ENCODE peak calls at places on chromosomes 2 and 18, in six cellular contexts. U is RWPE1, D is HFF-Myc, T is testis, S is IMR-90, N is fibroblast of lung. P is an unnamed sample.

GRCh38 chr18:23838233-23838632 is 149.0 kb downstream of the LAMA3 start:
- DNase-seq in S (no peak), T (no peak), D (no peak), N (no peak), U (no peak), P (no peak)

GRCh38 chr2:232142049-232142448 is 180.5 kb downstream of the DIS3L2 start:
- DNase-seq in U (peak), N (peak), D (no peak), S (peak), T (peak), P (peak)

GRCh38 chr2:26316041-26316440 is 29.9 kb upstream of the SELENOI start:
- DNase-seq in T (peak), D (no peak), N (no peak), U (no peak), S (no peak), P (no peak)

GRCh38 chr2:111689899-111690298 is 194.1 kb downstream of the ANAPC1 start:
- DNase-seq in T (no peak), D (no peak), S (no peak), U (no peak), N (peak), P (peak)

GRCh38 chr2:134469516-134470115 is 215.7 kb downstream of the MGAT5 start:
- DNase-seq in T (no peak), S (no peak), N (no peak), D (no peak), U (no peak), P (no peak)

GRCh38 chr2:159150208-159150607 is 136.3 kb downstream of the WDSUB1 start:
- DNase-seq in D (no peak), U (no peak), T (no peak), S (peak), N (no peak), P (no peak)

GRCh38 chr2:173555833-173556232 is 201.2 kb downstream of the CDCA7 start:
- DNase-seq in N (peak), S (no peak), T (no peak), D (no peak), U (no peak), P (peak)

GRCh38 chr2:172740871-172741270 is 5.2 kb downstream of the RAPGEF4 start:
- DNase-seq in D (no peak), N (no peak), U (no peak), T (no peak), S (no peak), P (no peak)

GRCh38 chr2:223868005-223868404 is 30.6 kb upstream of the AP1S3 start:
- DNase-seq in U (no peak), S (no peak), T (no peak), D (no peak), N (no peak), P (no peak)

GRCh38 chr2:85710687-85711577 is 16.8 kb downstream of the GNLY start:
- DNase-seq in U (no peak), T (peak), N (peak), D (no peak), S (no peak), P (peak)

GRCh38 chr18:23981369-23981768 is 33.2 kb upstream of the TTC39C start:
- DNase-seq in T (no peak), D (no peak), N (no peak), S (no peak), U (no peak), P (no peak)

GRCh38 chr2:159267926-159268325 is 18.6 kb downstream of the WDSUB1 start:
- DNase-seq in D (no peak), U (no peak), T (no peak), S (peak), N (peak), P (no peak)

GRCh38 chr18:50315100-50315871 is 27.8 kb upstream of the CXXC1 start:
- DNase-seq in D (no peak), N (no peak), S (no peak), T (no peak), U (no peak), P (no peak)

GRCh38 chr2:174325932-174326879 is 8.5 kb upstream of the SP9 start:
- DNase-seq in T (no peak), U (no peak), S (peak), D (no peak), N (peak), P (peak)

GRCh38 chr2:122886479-122887130 is 1131.2 kb downstream of the TSN start:
- DNase-seq in D (no peak), S (no peak), T (no peak), N (no peak), U (no peak), P (no peak)

GRCh38 chr2:205148756-205149155 is 533.5 kb upstream of the NRP2 start:
- DNase-seq in N (no peak), D (no peak), T (no peak), U (no peak), S (no peak), P (peak)

GRCh38 chr2:157438907-157439791 is 4.7 kb downstream of the CYTIP start:
- DNase-seq in T (no peak), S (no peak), D (no peak), U (no peak), N (peak), P (peak)

GRCh38 chr2:205972113-205972512 is 113.9 kb downstream of the INO80D start:
- DNase-seq in T (no peak), D (no peak), U (no peak), N (no peak), S (no peak), P (no peak)

GRCh38 chr18:6650063-6650462 is 79.5 kb upstream of the ARHGAP28 start:
- DNase-seq in T (no peak), U (no peak), S (no peak), D (no peak), N (no peak), P (no peak)

GRCh38 chr2:20652673-20653575 is 2.0 kb upstream of the HS1BP3 start:
- DNase-seq in D (no peak), T (no peak), S (no peak), U (no peak), N (no peak), P (no peak)

GRCh38 chr18:27378396-27379094 is 193.4 kb upstream of the CHST9 start:
- DNase-seq in T (no peak), U (peak), D (no peak), S (no peak), N (no peak), P (peak)

GRCh38 chr2:8481463-8482009 is 200.3 kb upstream of the ID2 start:
- DNase-seq in T (no peak), S (no peak), D (no peak), N (no peak), U (no peak), P (no peak)

GRCh38 chr18:78733762-78734613 is 245.6 kb upstream of the SALL3 start:
- DNase-seq in U (no peak), N (no peak), S (no peak), T (no peak), D (no peak), P (no peak)

GRCh38 chr2:241849616-241850543 is 8.8 kb downstream of the PDCD1 start:
- DNase-seq in T (peak), N (no peak), U (no peak), D (no peak), S (no peak), P (no peak)

GRCh38 chr2:37566517-37566961 is 104.9 kb downstream of the CDC42EP3 start:
- DNase-seq in U (no peak), S (peak), N (peak), T (no peak), D (no peak), P (peak)

GRCh38 chr2:132651115-132652099 is 18.6 kb downstream of the LYPD1 start:
- DNase-seq in N (peak), U (peak), S (peak), T (no peak), D (no peak), P (peak)

GRCh38 chr2:81334046-81334445 is 1029.5 kb upstream of the LRRTM1 start:
- DNase-seq in U (no peak), T (no peak), D (no peak), S (no peak), N (no peak), P (no peak)

GRCh38 chr2:240480834-240481623 is 45.6 kb downstream of the GPC1 start:
- DNase-seq in D (no peak), U (no peak), T (no peak), N (no peak), S (no peak), P (no peak)

GRCh38 chr2:164826293-164827243 is 15.1 kb downstream of the COBLL1 start:
- DNase-seq in U (peak), D (no peak), N (no peak), S (peak), T (no peak), P (peak)
- TF ChIP-seq CTCF in U (no peak), D (no peak), N (no peak), S (no peak), T (no peak), P (no peak)

GRCh38 chr2:234405472-234405871 is 91.4 kb downstream of the ARL4C start:
- DNase-seq in T (no peak), D (no peak), N (no peak), U (no peak), S (no peak), P (no peak)

GRCh38 chr2:234403751-234404150 is 93.1 kb downstream of the ARL4C start:
- DNase-seq in D (no peak), T (no peak), U (no peak), N (no peak), S (no peak), P (no peak)

GRCh38 chr2:234403074-234403473 is 93.8 kb downstream of the ARL4C start:
- DNase-seq in D (no peak), S (peak), T (no peak), U (no peak), N (no peak), P (peak)

GRCh38 chr2:234404957-234405356 is 91.9 kb downstream of the ARL4C start:
- DNase-seq in N (no peak), T (no peak), U (no peak), D (no peak), S (no peak), P (no peak)

DNA sequence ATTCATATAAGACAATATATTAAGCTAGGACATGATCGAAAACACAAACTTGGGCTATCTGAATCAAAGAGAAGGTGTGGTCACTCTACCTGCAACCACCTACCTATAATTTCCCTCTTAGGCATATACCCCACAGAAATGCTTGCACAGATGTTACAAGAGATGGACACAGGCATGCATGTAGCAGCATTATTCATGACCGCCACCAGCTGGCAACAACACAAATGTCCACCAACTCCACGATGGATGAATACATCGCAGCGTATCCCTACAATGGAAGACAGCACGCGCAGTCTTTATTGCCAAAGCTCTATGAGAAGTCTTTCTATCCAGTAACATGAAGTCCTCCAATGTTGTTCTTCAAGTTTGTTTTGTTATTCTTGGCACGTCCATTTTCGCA is 90.8 kb downstream of the ARL4C start:
- DNase-seq in N (no peak), S (no peak), D (no peak), T (no peak), U (no peak), P (no peak)
- TF ChIP-seq CTCF in N (no peak), S (no peak), D (peak), T (no peak), U (no peak), P (no peak)

GRCh38 chr2:40844353-40845277 is 392.7 kb upstream of the SLC8A1 start:
- DNase-seq in S (no peak), U (no peak), N (peak), T (no peak), D (no peak), P (no peak)
- TF ChIP-seq CTCF in S (no peak), U (no peak), N (no peak), T (no peak), D (no peak), P (no peak)

GRCh38 chr2:135775420-135775819 is 33.8 kb downstream of the UBXN4 start:
- DNase-seq in U (no peak), T (no peak), N (peak), S (peak), D (no peak), P (peak)
- TF ChIP-seq CTCF in U (no peak), T (no peak), N (no peak), S (no peak), D (no peak), P (no peak)

DNA sequence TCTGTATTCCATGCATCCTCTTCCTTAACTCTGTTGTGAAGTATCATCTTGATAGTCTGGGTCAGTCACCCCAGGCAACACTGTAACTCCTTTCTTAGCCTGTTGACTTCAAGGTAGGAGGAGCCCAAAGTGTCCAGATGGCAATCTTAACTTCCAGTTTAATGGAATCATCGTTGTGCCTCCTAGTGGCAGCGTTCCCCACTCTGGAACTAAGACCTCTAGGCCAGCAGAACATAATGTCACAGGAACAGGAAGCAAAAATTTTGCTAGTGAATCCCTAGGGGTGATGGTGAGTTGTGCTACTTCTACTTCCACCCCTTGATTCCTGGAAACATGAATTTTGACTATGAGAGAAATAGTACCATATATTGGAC is 11.7 kb downstream of the SGPP2 start:
- DNase-seq in T (no peak), N (no peak), S (no peak), D (no peak), U (no peak), P (no peak)
- TF ChIP-seq CTCF in T (no peak), N (no peak), S (no peak), D (no peak), U (no peak), P (no peak)